ENCODE peak calls at places on chromosomes 5 and 9, in seven cellular contexts. One of them, this sample, is unnamed.

GRCh38 chr9:94874316-94874715 is 147.8 kb downstream of the AOPEP start:
- DNase-seq in breast epithelium: no peak
- DNase-seq in adrenal gland: no peak
- DNase-seq in IMR-90: peak; percentile 84
- DNase-seq in heart left ventricle: no peak
- DNase-seq in prostate gland: no peak
- DNase-seq in upper lobe of left lung: no peak
- DNase-seq in this sample: no peak

GRCh38 chr5:58505971-58506640 is 14.9 kb downstream of the GAPT start:
- DNase-seq in breast epithelium: no peak
- DNase-seq in adrenal gland: no peak
- DNase-seq in IMR-90: no peak
- DNase-seq in heart left ventricle: no peak
- DNase-seq in prostate gland: no peak
- DNase-seq in upper lobe of left lung: no peak
- DNase-seq in this sample: no peak

GRCh38 chr5:148794275-148794674 is 32.1 kb upstream of the ADRB2 start:
- DNase-seq in breast epithelium: no peak
- DNase-seq in adrenal gland: no peak
- DNase-seq in IMR-90: peak; percentile 56
- DNase-seq in heart left ventricle: no peak
- DNase-seq in prostate gland: no peak
- DNase-seq in upper lobe of left lung: no peak
- DNase-seq in this sample: no peak

GRCh38 chr9:38294561-38294960 is 97.9 kb upstream of the ALDH1B1 start:
- DNase-seq in breast epithelium: no peak
- DNase-seq in adrenal gland: no peak
- DNase-seq in IMR-90: no peak
- DNase-seq in heart left ventricle: no peak
- DNase-seq in prostate gland: no peak
- DNase-seq in upper lobe of left lung: no peak
- DNase-seq in this sample: no peak

GRCh38 chr9:8560560-8561525 is 761.3 kb upstream of the DMAC1 start:
- DNase-seq in breast epithelium: no peak
- DNase-seq in adrenal gland: no peak
- DNase-seq in IMR-90: peak; percentile 0
- DNase-seq in heart left ventricle: no peak
- DNase-seq in prostate gland: no peak
- DNase-seq in upper lobe of left lung: no peak
- DNase-seq in this sample: no peak

GRCh38 chr9:18707078-18707477 is 233.1 kb downstream of the ADAMTSL1 start:
- DNase-seq in breast epithelium: no peak
- DNase-seq in adrenal gland: no peak
- DNase-seq in IMR-90: peak; percentile 6
- DNase-seq in heart left ventricle: no peak
- DNase-seq in prostate gland: no peak
- DNase-seq in upper lobe of left lung: no peak
- DNase-seq in this sample: no peak

GRCh38 chr9:95130484-95130883 is 187.0 kb downstream of the FANCC start:
- DNase-seq in breast epithelium: no peak
- DNase-seq in adrenal gland: no peak
- DNase-seq in IMR-90: no peak
- DNase-seq in heart left ventricle: no peak
- DNase-seq in prostate gland: no peak
- DNase-seq in upper lobe of left lung: no peak
- DNase-seq in this sample: no peak

GRCh38 chr9:33800886-33801285 is 5.5 kb downstream of the PRSS3 start:
- DNase-seq in breast epithelium: no peak
- DNase-seq in adrenal gland: no peak
- DNase-seq in IMR-90: no peak
- DNase-seq in heart left ventricle: no peak
- DNase-seq in prostate gland: no peak
- DNase-seq in upper lobe of left lung: no peak
- DNase-seq in this sample: no peak

GRCh38 chr9:89191004-89191403 is 12.4 kb upstream of the SHC3 start:
- DNase-seq in breast epithelium: no peak
- DNase-seq in adrenal gland: no peak
- DNase-seq in IMR-90: no peak
- DNase-seq in heart left ventricle: no peak
- DNase-seq in prostate gland: no peak
- DNase-seq in upper lobe of left lung: no peak
- DNase-seq in this sample: no peak

GRCh38 chr5:134371834-134372340 is 518 bp downstream of the UBE2B start:
- DNase-seq in breast epithelium: peak; percentile 60
- DNase-seq in adrenal gland: peak; percentile 91
- DNase-seq in IMR-90: peak; percentile 26
- DNase-seq in heart left ventricle: peak; percentile 77
- DNase-seq in prostate gland: peak; percentile 31
- DNase-seq in upper lobe of left lung: peak; percentile 87
- DNase-seq in this sample: peak; percentile 42

GRCh38 chr9:4842734-4843133 is 50.0 kb downstream of the RCL1 start:
- DNase-seq in breast epithelium: no peak
- DNase-seq in adrenal gland: no peak
- DNase-seq in IMR-90: peak; percentile 60
- DNase-seq in heart left ventricle: no peak
- DNase-seq in prostate gland: no peak
- DNase-seq in upper lobe of left lung: no peak
- DNase-seq in this sample: no peak

GRCh38 chr5:170330568-170331054 is 33.0 kb upstream of the LCP2 start:
- DNase-seq in breast epithelium: no peak
- DNase-seq in adrenal gland: no peak
- DNase-seq in IMR-90: no peak
- DNase-seq in heart left ventricle: no peak
- DNase-seq in prostate gland: no peak
- DNase-seq in upper lobe of left lung: no peak
- DNase-seq in this sample: no peak

GRCh38 chr9:74800226-74800625 is 87.5 kb downstream of the TRPM6 start:
- DNase-seq in breast epithelium: no peak
- DNase-seq in adrenal gland: no peak
- DNase-seq in IMR-90: no peak
- DNase-seq in heart left ventricle: no peak
- DNase-seq in prostate gland: no peak
- DNase-seq in upper lobe of left lung: no peak
- DNase-seq in this sample: no peak

GRCh38 chr5:38105231-38105570 is 153.2 kb upstream of the EGFLAM start:
- DNase-seq in breast epithelium: no peak
- DNase-seq in adrenal gland: no peak
- DNase-seq in IMR-90: no peak
- DNase-seq in heart left ventricle: no peak
- DNase-seq in prostate gland: no peak
- DNase-seq in upper lobe of left lung: no peak
- DNase-seq in this sample: no peak

GRCh38 chr5:91484662-91485061 is 101.5 kb upstream of the ARRDC3 start:
- DNase-seq in breast epithelium: no peak
- DNase-seq in adrenal gland: no peak
- DNase-seq in IMR-90: no peak
- DNase-seq in heart left ventricle: no peak
- DNase-seq in prostate gland: no peak
- DNase-seq in upper lobe of left lung: no peak
- DNase-seq in this sample: no peak

GRCh38 chr9:76896035-76896434 is 9.9 kb downstream of the PRUNE2 start:
- DNase-seq in breast epithelium: no peak
- DNase-seq in adrenal gland: no peak
- DNase-seq in IMR-90: no peak
- DNase-seq in heart left ventricle: no peak
- DNase-seq in prostate gland: no peak
- DNase-seq in upper lobe of left lung: no peak
- DNase-seq in this sample: no peak

GRCh38 chr5:119465640-119466039 is 13.3 kb downstream of the HSD17B4 start:
- DNase-seq in breast epithelium: no peak
- DNase-seq in adrenal gland: no peak
- DNase-seq in IMR-90: no peak
- DNase-seq in heart left ventricle: no peak
- DNase-seq in prostate gland: no peak
- DNase-seq in upper lobe of left lung: no peak
- DNase-seq in this sample: no peak

GRCh38 chr9:19104528-19105282 is 2.0 kb upstream of the HAUS6 start:
- DNase-seq in breast epithelium: no peak
- DNase-seq in adrenal gland: no peak
- DNase-seq in IMR-90: no peak
- DNase-seq in heart left ventricle: no peak
- DNase-seq in prostate gland: peak; percentile 36
- DNase-seq in upper lobe of left lung: no peak
- DNase-seq in this sample: no peak

GRCh38 chr5:163089233-163089632 is 348.2 kb upstream of the CCNG1 start:
- DNase-seq in breast epithelium: no peak
- DNase-seq in adrenal gland: no peak
- DNase-seq in IMR-90: no peak
- DNase-seq in heart left ventricle: no peak
- DNase-seq in prostate gland: no peak
- DNase-seq in upper lobe of left lung: no peak
- DNase-seq in this sample: no peak

GRCh38 chr9:23621924-23622323 is 204.1 kb downstream of the ELAVL2 start:
- DNase-seq in breast epithelium: no peak
- DNase-seq in adrenal gland: no peak
- DNase-seq in IMR-90: no peak
- DNase-seq in heart left ventricle: no peak
- DNase-seq in prostate gland: no peak
- DNase-seq in upper lobe of left lung: no peak
- DNase-seq in this sample: no peak

GRCh38 chr9:123364241-123364824 is 8.3 kb downstream of the CRB2 start:
- DNase-seq in breast epithelium: no peak
- DNase-seq in adrenal gland: no peak
- DNase-seq in IMR-90: peak; percentile 61
- DNase-seq in heart left ventricle: no peak
- DNase-seq in prostate gland: no peak
- DNase-seq in upper lobe of left lung: no peak
- DNase-seq in this sample: no peak

GRCh38 chr5:158378931-158379330 is 520.0 kb upstream of the CLINT1 start:
- DNase-seq in breast epithelium: no peak
- DNase-seq in adrenal gland: no peak
- DNase-seq in IMR-90: no peak
- DNase-seq in heart left ventricle: no peak
- DNase-seq in prostate gland: no peak
- DNase-seq in upper lobe of left lung: no peak
- DNase-seq in this sample: no peak

GRCh38 chr5:168291281-168291960 is at the start of gene WWC1:
- DNase-seq in breast epithelium: peak; percentile 89
- DNase-seq in adrenal gland: peak; percentile 14
- DNase-seq in IMR-90: peak; percentile 26
- DNase-seq in heart left ventricle: peak; percentile 65
- DNase-seq in prostate gland: peak; percentile 90
- DNase-seq in upper lobe of left lung: peak; percentile 95
- DNase-seq in this sample: peak; percentile 76

GRCh38 chr9:93582115-93582514 is 5.7 kb downstream of the PHF2 start:
- DNase-seq in breast epithelium: no peak
- DNase-seq in adrenal gland: peak; percentile 34
- DNase-seq in IMR-90: no peak
- DNase-seq in heart left ventricle: no peak
- DNase-seq in prostate gland: no peak
- DNase-seq in upper lobe of left lung: no peak
- DNase-seq in this sample: no peak

GRCh38 chr9:78358329-78359051 is 61.6 kb downstream of the PSAT1 start:
- DNase-seq in breast epithelium: no peak
- DNase-seq in adrenal gland: no peak
- DNase-seq in IMR-90: no peak
- DNase-seq in heart left ventricle: no peak
- DNase-seq in prostate gland: no peak
- DNase-seq in upper lobe of left lung: peak; percentile 52
- DNase-seq in this sample: no peak

GRCh38 chr5:176180339-176180738 is 57.9 kb upstream of the SIMC1 start:
- DNase-seq in breast epithelium: no peak
- DNase-seq in adrenal gland: no peak
- DNase-seq in IMR-90: peak; percentile 60
- DNase-seq in heart left ventricle: no peak
- DNase-seq in prostate gland: no peak
- DNase-seq in upper lobe of left lung: no peak
- DNase-seq in this sample: no peak

GRCh38 chr5:158880514-158881001 is 219.2 kb downstream of the EBF1 start:
- DNase-seq in breast epithelium: no peak
- DNase-seq in adrenal gland: no peak
- DNase-seq in IMR-90: no peak
- DNase-seq in heart left ventricle: no peak
- DNase-seq in prostate gland: no peak
- DNase-seq in upper lobe of left lung: no peak
- DNase-seq in this sample: no peak

DNA sequence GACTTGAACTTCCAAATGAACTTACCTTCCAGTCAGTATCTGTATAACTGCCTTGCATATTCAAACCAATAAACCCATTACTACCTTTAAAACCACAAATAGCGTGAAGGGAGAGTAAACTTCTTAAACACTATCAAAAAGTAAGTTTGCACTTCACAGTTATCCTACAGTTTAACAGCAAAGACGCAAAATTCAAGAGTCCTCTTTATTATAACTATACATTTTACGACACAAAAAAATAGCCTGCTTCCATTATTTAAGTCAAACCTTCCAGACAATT is 1.8 kb downstream of the PTBP3 start:
- DNase-seq in breast epithelium: no peak
- DNase-seq in adrenal gland: no peak
- DNase-seq in IMR-90: no peak
- DNase-seq in heart left ventricle: no peak
- DNase-seq in prostate gland: no peak
- DNase-seq in upper lobe of left lung: no peak
- DNase-seq in this sample: peak; percentile 13
- H3K4me3 ChIP-seq in breast epithelium: peak overlapping the region; percentile 99
- H3K4me3 ChIP-seq in adrenal gland: peak overlapping the region; percentile 98
- H3K4me3 ChIP-seq in IMR-90: peak overlapping the region; percentile 10
- H3K4me3 ChIP-seq in heart left ventricle: peak overlapping the region; percentile 4
- H3K4me3 ChIP-seq in prostate gland: peak overlapping the region; percentile 2
- H3K4me3 ChIP-seq in upper lobe of left lung: peak overlapping the region; percentile 97
- H3K4me3 ChIP-seq in this sample: peak overlapping the region; percentile 6

GRCh38 chr5:6597557-6597956 is 35.3 kb downstream of the NSUN2 start:
- DNase-seq in breast epithelium: no peak
- DNase-seq in adrenal gland: no peak
- DNase-seq in IMR-90: no peak
- DNase-seq in heart left ventricle: no peak
- DNase-seq in prostate gland: no peak
- DNase-seq in upper lobe of left lung: no peak
- DNase-seq in this sample: no peak
- H3K36me3 ChIP-seq in breast epithelium: no peaks in the 10 kb centered on the region
- H3K36me3 ChIP-seq in adrenal gland: peaks cover 41% of the 10 kb centered on the region
- H3K36me3 ChIP-seq in IMR-90: peaks cover 41% of the 10 kb centered on the region
- H3K36me3 ChIP-seq in heart left ventricle: peaks cover 66% of the 10 kb centered on the region
- H3K36me3 ChIP-seq in prostate gland: peaks cover 6% of the 10 kb centered on the region
- H3K36me3 ChIP-seq in upper lobe of left lung: peaks cover 43% of the 10 kb centered on the region
- H3K36me3 ChIP-seq in this sample: peaks cover 28% of the 10 kb centered on the region

GRCh38 chr5:141478321-141478945 is 2.7 kb downstream of the PCDHGC3 start:
- DNase-seq in breast epithelium: peak; percentile 87
- DNase-seq in adrenal gland: no peak
- DNase-seq in IMR-90: peak; percentile 52
- DNase-seq in heart left ventricle: no peak
- DNase-seq in prostate gland: peak; percentile 84
- DNase-seq in upper lobe of left lung: peak; percentile 87
- DNase-seq in this sample: no peak
- H3K27ac ChIP-seq in breast epithelium: no peak overlapping the region
- H3K27ac ChIP-seq in adrenal gland: no peak overlapping the region
- H3K27ac ChIP-seq in IMR-90: no peak overlapping the region
- H3K27ac ChIP-seq in heart left ventricle: no peak overlapping the region
- H3K27ac ChIP-seq in prostate gland: no peak overlapping the region
- H3K27ac ChIP-seq in upper lobe of left lung: no peak overlapping the region
- H3K27ac ChIP-seq in this sample: no peak overlapping the region

DNA sequence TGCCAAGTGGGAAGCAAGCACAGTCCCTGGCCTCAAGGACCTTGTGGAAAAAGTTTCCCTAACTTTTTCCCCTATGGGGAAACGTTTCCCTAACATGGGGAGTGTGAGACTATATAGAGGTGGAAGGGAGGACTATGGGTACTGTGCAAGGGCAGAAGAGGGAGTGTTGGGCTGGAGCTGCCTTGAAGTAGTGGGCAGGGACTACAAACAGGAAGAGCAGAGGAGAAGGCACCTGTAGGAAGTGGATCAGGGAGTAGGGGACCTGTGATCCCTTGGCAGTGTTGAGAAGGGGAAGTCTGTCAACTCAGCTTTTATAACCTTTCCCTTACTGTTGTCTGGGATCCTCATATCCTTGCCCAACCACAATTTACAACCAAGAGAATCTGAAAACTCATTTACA is 1.4 kb downstream of the CMYA5 start:
- DNase-seq in breast epithelium: no peak
- DNase-seq in adrenal gland: no peak
- DNase-seq in IMR-90: no peak
- DNase-seq in heart left ventricle: no peak
- DNase-seq in prostate gland: no peak
- DNase-seq in upper lobe of left lung: no peak
- DNase-seq in this sample: no peak
- H3K4me3 ChIP-seq in breast epithelium: peak overlapping the region; percentile 68
- H3K4me3 ChIP-seq in adrenal gland: no peak overlapping the region
- H3K4me3 ChIP-seq in IMR-90: no peak overlapping the region
- H3K4me3 ChIP-seq in heart left ventricle: peak overlapping the region; percentile 71
- H3K4me3 ChIP-seq in prostate gland: no peak overlapping the region
- H3K4me3 ChIP-seq in upper lobe of left lung: no peak overlapping the region
- H3K4me3 ChIP-seq in this sample: no peak overlapping the region